ENCODE peak calls at places on chromosomes 13 and 19, in five cellular contexts. One of them, this sample, is unnamed. For H3K4me1, the result is how much of the 10 kb centered on the place peaks cover.

GRCh38 chr13:71395053-71395452 is 472.0 kb downstream of the DACH1 start:
- DNase-seq in SK-N-SH: no peak
- DNase-seq in A549: no peak
- DNase-seq in tibial nerve: no peak
- DNase-seq in ovary: no peak
- DNase-seq in this sample: no peak

GRCh38 chr13:68850160-68850559 is 1257.5 kb upstream of the ATXN8OS start:
- DNase-seq in SK-N-SH: no peak
- DNase-seq in A549: no peak
- DNase-seq in tibial nerve: no peak
- DNase-seq in ovary: no peak
- DNase-seq in this sample: no peak

GRCh38 chr13:42363941-42364612 is 92.1 kb downstream of the AKAP11 start:
- DNase-seq in SK-N-SH: no peak
- DNase-seq in A549: peak
- DNase-seq in tibial nerve: no peak
- DNase-seq in ovary: no peak
- DNase-seq in this sample: peak

GRCh38 chr13:39052944-39053343 is 14.7 kb downstream of the NHLRC3 start:
- DNase-seq in SK-N-SH: no peak
- DNase-seq in A549: no peak
- DNase-seq in tibial nerve: no peak
- DNase-seq in ovary: no peak
- DNase-seq in this sample: no peak

GRCh38 chr19:6047741-6048231 is 62.5 kb downstream of the RFX2 start:
- DNase-seq in SK-N-SH: peak
- DNase-seq in A549: peak
- DNase-seq in tibial nerve: no peak
- DNase-seq in ovary: no peak
- DNase-seq in this sample: peak

GRCh38 chr19:17052439-17052838 is 22.8 kb downstream of the HAUS8 start:
- DNase-seq in SK-N-SH: peak
- DNase-seq in A549: peak
- DNase-seq in tibial nerve: no peak
- DNase-seq in ovary: no peak
- DNase-seq in this sample: no peak

GRCh38 chr19:806815-807421 is 9.7 kb downstream of the PTBP1 start:
- DNase-seq in SK-N-SH: peak
- DNase-seq in A549: no peak
- DNase-seq in tibial nerve: no peak
- DNase-seq in ovary: no peak
- DNase-seq in this sample: no peak

GRCh38 chr19:1266818-1267440 is 2.2 kb upstream of the CIRBP start:
- DNase-seq in SK-N-SH: peak
- DNase-seq in A549: peak
- DNase-seq in tibial nerve: no peak
- DNase-seq in ovary: peak
- DNase-seq in this sample: no peak

GRCh38 chr19:3396881-3397265 is 30.5 kb downstream of the NFIC start:
- DNase-seq in SK-N-SH: no peak
- DNase-seq in A549: no peak
- DNase-seq in tibial nerve: no peak
- DNase-seq in ovary: no peak
- DNase-seq in this sample: no peak

GRCh38 chr19:11096210-11096841 is 7.1 kb downstream of the LDLR start:
- DNase-seq in SK-N-SH: no peak
- DNase-seq in A549: no peak
- DNase-seq in tibial nerve: no peak
- DNase-seq in ovary: peak
- DNase-seq in this sample: no peak

GRCh38 chr13:40483601-40484000 is 182.8 kb downstream of the FOXO1 start:
- DNase-seq in SK-N-SH: no peak
- DNase-seq in A549: no peak
- DNase-seq in tibial nerve: no peak
- DNase-seq in ovary: no peak
- DNase-seq in this sample: no peak

GRCh38 chr13:20570540-20570939 is 3.6 kb downstream of the IFT88 start:
- DNase-seq in SK-N-SH: no peak
- DNase-seq in A549: no peak
- DNase-seq in tibial nerve: no peak
- DNase-seq in ovary: no peak
- DNase-seq in this sample: no peak

GRCh38 chr19:16942583-16942982 is 53.8 kb downstream of the F2RL3 start:
- DNase-seq in SK-N-SH: no peak
- DNase-seq in A549: no peak
- DNase-seq in tibial nerve: no peak
- DNase-seq in ovary: no peak
- DNase-seq in this sample: no peak

GRCh38 chr13:61247149-61247936 is 168.3 kb downstream of the PCDH20 start:
- DNase-seq in SK-N-SH: no peak
- DNase-seq in A549: no peak
- DNase-seq in tibial nerve: no peak
- DNase-seq in ovary: no peak
- DNase-seq in this sample: no peak

GRCh38 chr19:40232479-40232878 is 6.0 kb upstream of the CCNP start:
- DNase-seq in SK-N-SH: no peak
- DNase-seq in A549: no peak
- DNase-seq in tibial nerve: no peak
- DNase-seq in ovary: no peak
- DNase-seq in this sample: no peak

GRCh38 chr13:98110749-98111148 is 32.1 kb upstream of the FARP1 start:
- DNase-seq in SK-N-SH: no peak
- DNase-seq in A549: no peak
- DNase-seq in tibial nerve: no peak
- DNase-seq in ovary: no peak
- DNase-seq in this sample: no peak

GRCh38 chr13:73985789-73986188 is 148.4 kb downstream of the KLF12 start:
- DNase-seq in SK-N-SH: no peak
- DNase-seq in A549: no peak
- DNase-seq in tibial nerve: no peak
- DNase-seq in ovary: no peak
- DNase-seq in this sample: no peak

GRCh38 chr19:15177269-15178116 is 23.3 kb downstream of the NOTCH3 start:
- DNase-seq in SK-N-SH: peak
- DNase-seq in A549: peak
- DNase-seq in tibial nerve: peak
- DNase-seq in ovary: peak
- DNase-seq in this sample: no peak

GRCh38 chr19:47729468-47729798 is 15.9 kb upstream of the NOP53 start:
- DNase-seq in SK-N-SH: no peak
- DNase-seq in A549: peak
- DNase-seq in tibial nerve: peak
- DNase-seq in ovary: peak
- DNase-seq in this sample: no peak

GRCh38 chr19:18610556-18611326 is 1.9 kb upstream of the TMEM59L start:
- DNase-seq in SK-N-SH: peak
- DNase-seq in A549: no peak
- DNase-seq in tibial nerve: no peak
- DNase-seq in ovary: no peak
- DNase-seq in this sample: no peak

GRCh38 chr19:18611327-18612050 is 1.2 kb upstream of the TMEM59L start:
- DNase-seq in SK-N-SH: peak
- DNase-seq in A549: no peak
- DNase-seq in tibial nerve: no peak
- DNase-seq in ovary: no peak
- DNase-seq in this sample: no peak

GRCh38 chr19:18613589-18614234 is 1.0 kb downstream of the TMEM59L start:
- DNase-seq in SK-N-SH: no peak
- DNase-seq in A549: no peak
- DNase-seq in tibial nerve: no peak
- DNase-seq in ovary: no peak
- DNase-seq in this sample: no peak

GRCh38 chr19:18612051-18612771 is 459 bp upstream of the TMEM59L start:
- DNase-seq in SK-N-SH: no peak
- DNase-seq in A549: peak
- DNase-seq in tibial nerve: no peak
- DNase-seq in ovary: no peak
- DNase-seq in this sample: no peak

DNA sequence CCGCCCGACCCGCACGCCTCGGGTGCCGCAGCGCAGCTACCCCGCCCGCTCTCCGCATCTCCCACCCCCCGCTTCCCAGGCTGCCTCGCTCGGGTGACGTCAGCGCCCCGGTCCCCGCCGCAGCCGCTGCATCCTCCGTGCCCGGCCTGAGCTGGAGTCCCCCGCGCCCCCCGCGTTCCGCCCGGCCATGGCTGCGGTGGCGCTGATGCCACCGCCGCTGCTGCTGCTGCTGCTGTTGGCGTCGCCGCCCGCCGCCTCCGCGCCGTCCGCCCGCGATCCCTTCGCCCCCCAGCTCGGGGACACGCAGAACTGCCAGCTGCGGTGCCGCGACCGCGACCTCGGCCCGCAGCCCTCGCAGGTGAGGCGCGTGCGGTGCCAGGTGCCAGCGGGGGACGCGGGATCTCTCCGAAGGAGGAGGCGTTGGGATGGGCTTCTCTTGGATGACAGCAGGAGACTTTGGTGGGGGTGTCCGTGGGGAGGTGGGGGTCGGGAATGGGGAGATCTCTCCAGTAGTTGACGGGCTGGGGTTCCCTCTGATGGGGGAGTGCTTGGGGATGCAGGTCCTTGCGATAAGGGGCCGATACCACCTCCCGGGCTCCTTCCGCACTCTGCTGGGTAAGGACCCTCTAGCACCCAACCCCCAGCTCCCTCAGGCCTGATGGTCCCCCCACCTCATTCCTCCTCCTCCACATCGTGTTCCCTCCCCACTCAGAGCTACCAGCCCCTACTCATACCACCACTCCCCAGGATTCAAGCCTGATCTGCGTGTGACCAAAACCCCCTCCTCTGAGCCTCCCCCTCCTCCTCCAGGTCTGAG is at the start of gene TMEM59L:
- DNase-seq in SK-N-SH: peak
- DNase-seq in A549: no peak
- DNase-seq in tibial nerve: no peak
- DNase-seq in ovary: no peak
- DNase-seq in this sample: no peak
- TF ChIP-seq EP300 in SK-N-SH: no peak
- TF ChIP-seq EP300 in A549: no peak
- TF ChIP-seq EP300 in tibial nerve: no peak
- TF ChIP-seq EP300 in ovary: no peak
- TF ChIP-seq EP300 in this sample: no peak

GRCh38 chr13:113491418-113491883 is 940 bp upstream of the DCUN1D2 start:
- DNase-seq in SK-N-SH: peak
- DNase-seq in A549: peak
- DNase-seq in tibial nerve: no peak
- DNase-seq in ovary: peak
- DNase-seq in this sample: no peak
- H3K4me1 ChIP-seq in SK-N-SH: under half
- H3K4me1 ChIP-seq in A549: under half
- H3K4me1 ChIP-seq in tibial nerve: under half
- H3K4me1 ChIP-seq in ovary: under half
- H3K4me1 ChIP-seq in this sample: half or more

GRCh38 chr19:34990578-34991192 is 9.4 kb upstream of the GRAMD1A start:
- DNase-seq in SK-N-SH: no peak
- DNase-seq in A549: no peak
- DNase-seq in tibial nerve: no peak
- DNase-seq in ovary: no peak
- DNase-seq in this sample: no peak
- TF ChIP-seq EP300 in SK-N-SH: no peak
- TF ChIP-seq EP300 in A549: no peak
- TF ChIP-seq EP300 in tibial nerve: no peak
- TF ChIP-seq EP300 in ovary: no peak
- TF ChIP-seq EP300 in this sample: no peak

GRCh38 chr13:110232146-110232545 is 74.8 kb downstream of the COL4A1 start:
- DNase-seq in SK-N-SH: no peak
- DNase-seq in A549: no peak
- DNase-seq in tibial nerve: no peak
- DNase-seq in ovary: no peak
- DNase-seq in this sample: peak

GRCh38 chr13:110231348-110232047 is 75.5 kb downstream of the COL4A1 start:
- DNase-seq in SK-N-SH: no peak
- DNase-seq in A549: no peak
- DNase-seq in tibial nerve: no peak
- DNase-seq in ovary: no peak
- DNase-seq in this sample: peak

GRCh38 chr13:110233181-110233641 is 73.7 kb downstream of the COL4A1 start:
- DNase-seq in SK-N-SH: peak
- DNase-seq in A549: no peak
- DNase-seq in tibial nerve: peak
- DNase-seq in ovary: peak
- DNase-seq in this sample: peak

GRCh38 chr13:110233682-110234280 is 73.2 kb downstream of the COL4A1 start:
- DNase-seq in SK-N-SH: no peak
- DNase-seq in A549: no peak
- DNase-seq in tibial nerve: no peak
- DNase-seq in ovary: no peak
- DNase-seq in this sample: peak

GRCh38 chr13:110232756-110233155 is 74.2 kb downstream of the COL4A1 start:
- DNase-seq in SK-N-SH: no peak
- DNase-seq in A549: no peak
- DNase-seq in tibial nerve: no peak
- DNase-seq in ovary: no peak
- DNase-seq in this sample: peak
- H3K4me1 ChIP-seq in SK-N-SH: under half
- H3K4me1 ChIP-seq in A549: under half
- H3K4me1 ChIP-seq in tibial nerve: under half
- H3K4me1 ChIP-seq in ovary: under half
- H3K4me1 ChIP-seq in this sample: half or more

GRCh38 chr19:20925481-20925880 is 2.4 kb downstream of the ZNF85 start:
- DNase-seq in SK-N-SH: no peak
- DNase-seq in A549: no peak
- DNase-seq in tibial nerve: no peak
- DNase-seq in ovary: no peak
- DNase-seq in this sample: no peak

GRCh38 chr19:20926796-20927195 is 3.7 kb downstream of the ZNF85 start:
- DNase-seq in SK-N-SH: no peak
- DNase-seq in A549: no peak
- DNase-seq in tibial nerve: no peak
- DNase-seq in ovary: no peak
- DNase-seq in this sample: no peak

GRCh38 chr19:20928371-20928770 is 5.3 kb downstream of the ZNF85 start:
- DNase-seq in SK-N-SH: no peak
- DNase-seq in A549: no peak
- DNase-seq in tibial nerve: no peak
- DNase-seq in ovary: no peak
- DNase-seq in this sample: no peak

GRCh38 chr19:20923077-20923871 is at the start of gene ZNF85:
- DNase-seq in SK-N-SH: peak
- DNase-seq in A549: peak
- DNase-seq in tibial nerve: peak
- DNase-seq in ovary: peak
- DNase-seq in this sample: peak
- TF ChIP-seq EP300 in SK-N-SH: no peak
- TF ChIP-seq EP300 in A549: no peak
- TF ChIP-seq EP300 in tibial nerve: peak
- TF ChIP-seq EP300 in ovary: no peak
- TF ChIP-seq EP300 in this sample: no peak

This sample was measured in esophagus muscularis mucosa.